ENCODE peak calls at places on chromosomes 6 and 20, in seven cellular contexts. G is right lobe of liver; U is GM06990; A is cortex of kidney; W is activated CD4-positive, alpha-beta T cell treated with anti-CD3 and anti-CD28 coated beads for 36 hours; P is iPS-NIHi11; H is AG10803. E is an unnamed sample.
A peak's percentile ranks its signal among the peaks of the same experiment; 100 is the strongest.

GRCh38 chr6:56647172-56647762 is 4.6 kb upstream of the DST start:
- DNase-seq in G (no peak), U (no peak), A (no peak), W (no peak), P (no peak), H (no peak), E (no peak)

GRCh38 chr6:113522376-113522775 is 334.8 kb upstream of the MARCKS start:
- DNase-seq in G (no peak), U (no peak), A (no peak), W (no peak), P (no peak), H (peak; percentile 19), E (no peak)

GRCh38 chr6:116351101-116351500 is 19.6 kb upstream of the DSE start:
- DNase-seq in G (no peak), U (no peak), A (no peak), W (no peak), P (no peak), H (no peak), E (no peak)

GRCh38 chr6:144305985-144306384 is 20.9 kb downstream of the UTRN start:
- DNase-seq in G (no peak), U (no peak), A (no peak), W (peak; percentile 48), P (no peak), H (no peak), E (peak; percentile 57)

GRCh38 chr6:44048277-44048676 is 79.0 kb downstream of the MRPL14 start:
- DNase-seq in G (peak; percentile 5), U (no peak), A (no peak), W (no peak), P (no peak), H (no peak), E (no peak)

GRCh38 chr20:19903168-19903676 is 113.9 kb upstream of the NAA20 start:
- DNase-seq in G (peak; percentile 27), U (no peak), A (no peak), W (peak; percentile 10), P (no peak), H (peak; percentile 28), E (no peak)

GRCh38 chr6:38337819-38338465 is 301.8 kb downstream of the BTBD9 start:
- DNase-seq in G (no peak), U (no peak), A (no peak), W (no peak), P (no peak), H (peak; percentile 90), E (no peak)

GRCh38 chr20:32474967-32475819 is 109.9 kb downstream of the NOL4L start:
- DNase-seq in G (peak; percentile 86), U (peak; percentile 56), A (peak; percentile 40), W (no peak), P (peak; percentile 85), H (peak; percentile 90), E (peak; percentile 78)

GRCh38 chr20:21808863-21809664 is 103.6 kb downstream of the PAX1 start:
- DNase-seq in G (peak; percentile 54), U (peak; percentile 6), A (no peak), W (peak; percentile 72), P (peak; percentile 95), H (no peak), E (no peak)

GRCh38 chr20:6959900-6960312 is 192.4 kb downstream of the BMP2 start:
- DNase-seq in G (no peak), U (no peak), A (no peak), W (no peak), P (no peak), H (no peak), E (no peak)

GRCh38 chr6:15023448-15023847 is 222.4 kb upstream of the JARID2 start:
- DNase-seq in G (no peak), U (peak; percentile 71), A (no peak), W (peak; percentile 85), P (no peak), H (no peak), E (no peak)

E was measured in astrocyte of the cerebellum.